ENCODE peak calls at places on chromosomes 1 and 21, in eight cellular contexts. Q is NCI-H1417, R is activated B cell treated with CpG ODN at 0.5 μM for 24 hours, M is esophagus squamous epithelium, O is fibroblast of the aortic adventitia, X is T-helper 17 cell, H is small intestine, T is skeletal muscle cell. N is an unnamed sample.

GRCh38 chr1:154696001-154696400 is 88.0 kb upstream of the ADAR start:
- DNase-seq in Q (no peak), R (no peak), O (peak; percentile 16), M (no peak), H (no peak), X (no peak), T (no peak), N (no peak)

GRCh38 chr1:231684333-231685244 is 58.0 kb downstream of the DISC1 start:
- DNase-seq in R (no peak), X (no peak), Q (peak; percentile 69), T (no peak), M (no peak), H (no peak), O (no peak), N (peak; percentile 25)

GRCh38 chr1:161827786-161828185 is 61.7 kb downstream of the ATF6 start:
- DNase-seq in R (no peak), X (no peak), H (no peak), M (no peak), T (no peak), O (no peak), Q (no peak), N (no peak)

GRCh38 chr1:153617677-153618076 is 1.6 kb upstream of the S100A14 start:
- DNase-seq in R (no peak), T (no peak), H (peak; percentile 82), Q (peak; percentile 69), O (peak; percentile 71), M (no peak), X (peak; percentile 47), N (no peak)

GRCh38 chr1:37068897-37069296 is 34.6 kb upstream of the GRIK3 start:
- DNase-seq in Q (no peak), R (no peak), T (no peak), M (no peak), O (no peak), X (no peak), H (no peak), N (no peak)

GRCh38 chr21:39238275-39238674 is 55.0 kb upstream of the PSMG1 start:
- DNase-seq in R (no peak), M (no peak), T (no peak), H (no peak), O (no peak), Q (no peak), X (no peak), N (no peak)

GRCh38 chr1:110310300-110310699 is 28.9 kb upstream of the RBM15 start:
- DNase-seq in H (no peak), R (no peak), M (no peak), O (no peak), T (no peak), Q (no peak), X (no peak), N (no peak)

GRCh38 chr1:202919615-202920014 is 7.4 kb downstream of the KLHL12 start:
- DNase-seq in M (no peak), O (no peak), H (no peak), T (no peak), R (no peak), X (no peak), Q (no peak), N (no peak)

GRCh38 chr1:237179511-237179910 is 137.5 kb downstream of the RYR2 start:
- DNase-seq in H (no peak), O (no peak), T (no peak), X (no peak), R (no peak), Q (no peak), M (no peak), N (no peak)

GRCh38 chr1:153587314-153587713 is 21.7 kb upstream of the S100A2 start:
- DNase-seq in O (no peak), H (no peak), X (no peak), Q (no peak), M (no peak), T (no peak), R (no peak), N (peak; percentile 35)

GRCh38 chr1:230641900-230642262 is 400 bp upstream of the COG2 start:
- DNase-seq in X (no peak), M (no peak), H (no peak), T (no peak), Q (no peak), R (no peak), O (no peak), N (no peak)

GRCh38 chr21:45873866-45874265 is 107.7 kb upstream of the COL6A1 start:
- DNase-seq in O (no peak), X (no peak), T (no peak), H (no peak), M (no peak), Q (no peak), R (no peak), N (no peak)

GRCh38 chr1:227234998-227235405 is 83.3 kb downstream of the CDC42BPA start:
- DNase-seq in T (peak; percentile 42), R (no peak), Q (peak; percentile 7), X (no peak), H (peak; percentile 64), M (no peak), O (peak; percentile 67), N (peak; percentile 58)

GRCh38 chr1:25756210-25756609 is 43.8 kb upstream of the SELENON start:
- DNase-seq in T (no peak), H (no peak), M (no peak), R (no peak), X (no peak), Q (no peak), O (no peak), N (no peak)

N was measured in Daoy.